ENCODE peak calls at places on chromosomes 7 and 10, in ten cellular contexts. One of them, this sample, is unnamed.

GRCh38 chr7:44176486-44176885 is 12.8 kb downstream of the GCK start:
- DNase-seq in iPS-NIHi11: peak
- DNase-seq in OCI-LY7: no peak
- DNase-seq in GM04503: no peak
- DNase-seq in ELR: no peak
- DNase-seq in stimulated activated CD4-positive, alpha-beta T cell treated with anti-CD3 and anti-CD28 coated beads, Interleukin-12 subunit alpha, Interleukin-12 subunit beta, amount 100 ng/mL, for 48 hours: no peak
- DNase-seq in occipital lobe: no peak
- DNase-seq in LHCN-M2: no peak
- DNase-seq in lung microvascular endothelial cell: no peak
- DNase-seq in AG08395: no peak
- DNase-seq in this sample: no peak

GRCh38 chr10:34010891-34011290 is 676.4 kb upstream of the NRP1 start:
- DNase-seq in iPS-NIHi11: no peak
- DNase-seq in OCI-LY7: no peak
- DNase-seq in GM04503: no peak
- DNase-seq in ELR: peak
- DNase-seq in stimulated activated CD4-positive, alpha-beta T cell treated with anti-CD3 and anti-CD28 coated beads, Interleukin-12 subunit alpha, Interleukin-12 subunit beta, amount 100 ng/mL, for 48 hours: no peak
- DNase-seq in occipital lobe: no peak
- DNase-seq in LHCN-M2: peak
- DNase-seq in lung microvascular endothelial cell: no peak
- DNase-seq in AG08395: peak
- DNase-seq in this sample: no peak

GRCh38 chr7:63042730-63043511 is 955.7 kb upstream of the ZNF722 start:
- DNase-seq in iPS-NIHi11: no peak
- DNase-seq in OCI-LY7: no peak
- DNase-seq in GM04503: no peak
- DNase-seq in ELR: no peak
- DNase-seq in stimulated activated CD4-positive, alpha-beta T cell treated with anti-CD3 and anti-CD28 coated beads, Interleukin-12 subunit alpha, Interleukin-12 subunit beta, amount 100 ng/mL, for 48 hours: no peak
- DNase-seq in occipital lobe: no peak
- DNase-seq in LHCN-M2: no peak
- DNase-seq in lung microvascular endothelial cell: no peak
- DNase-seq in AG08395: no peak
- DNase-seq in this sample: no peak

GRCh38 chr10:72935358-72935757 is 19.2 kb downstream of the PLA2G12B start:
- DNase-seq in iPS-NIHi11: no peak
- DNase-seq in OCI-LY7: no peak
- DNase-seq in GM04503: no peak
- DNase-seq in ELR: peak
- DNase-seq in stimulated activated CD4-positive, alpha-beta T cell treated with anti-CD3 and anti-CD28 coated beads, Interleukin-12 subunit alpha, Interleukin-12 subunit beta, amount 100 ng/mL, for 48 hours: no peak
- DNase-seq in occipital lobe: no peak
- DNase-seq in LHCN-M2: peak
- DNase-seq in lung microvascular endothelial cell: no peak
- DNase-seq in AG08395: no peak
- DNase-seq in this sample: no peak

GRCh38 chr10:71314028-71314693 is 4.9 kb upstream of the SLC29A3 start:
- DNase-seq in iPS-NIHi11: peak
- DNase-seq in OCI-LY7: peak
- DNase-seq in GM04503: no peak
- DNase-seq in ELR: peak
- DNase-seq in stimulated activated CD4-positive, alpha-beta T cell treated with anti-CD3 and anti-CD28 coated beads, Interleukin-12 subunit alpha, Interleukin-12 subunit beta, amount 100 ng/mL, for 48 hours: peak
- DNase-seq in occipital lobe: peak
- DNase-seq in LHCN-M2: peak
- DNase-seq in lung microvascular endothelial cell: peak
- DNase-seq in AG08395: peak
- DNase-seq in this sample: peak

GRCh38 chr7:153886121-153886505 is 166.1 kb upstream of the DPP6 start:
- DNase-seq in iPS-NIHi11: peak
- DNase-seq in OCI-LY7: no peak
- DNase-seq in GM04503: no peak
- DNase-seq in ELR: no peak
- DNase-seq in stimulated activated CD4-positive, alpha-beta T cell treated with anti-CD3 and anti-CD28 coated beads, Interleukin-12 subunit alpha, Interleukin-12 subunit beta, amount 100 ng/mL, for 48 hours: no peak
- DNase-seq in occipital lobe: no peak
- DNase-seq in LHCN-M2: no peak
- DNase-seq in lung microvascular endothelial cell: no peak
- DNase-seq in AG08395: no peak
- DNase-seq in this sample: no peak

GRCh38 chr7:130069179-130069977 is 956 bp upstream of the KLHDC10 start:
- DNase-seq in iPS-NIHi11: no peak
- DNase-seq in OCI-LY7: no peak
- DNase-seq in GM04503: no peak
- DNase-seq in ELR: no peak
- DNase-seq in stimulated activated CD4-positive, alpha-beta T cell treated with anti-CD3 and anti-CD28 coated beads, Interleukin-12 subunit alpha, Interleukin-12 subunit beta, amount 100 ng/mL, for 48 hours: no peak
- DNase-seq in occipital lobe: no peak
- DNase-seq in LHCN-M2: no peak
- DNase-seq in lung microvascular endothelial cell: no peak
- DNase-seq in AG08395: no peak
- DNase-seq in this sample: no peak

GRCh38 chr7:28291559-28291958 is 111.0 kb upstream of the JAZF1 start:
- DNase-seq in iPS-NIHi11: peak
- DNase-seq in OCI-LY7: no peak
- DNase-seq in GM04503: no peak
- DNase-seq in ELR: no peak
- DNase-seq in stimulated activated CD4-positive, alpha-beta T cell treated with anti-CD3 and anti-CD28 coated beads, Interleukin-12 subunit alpha, Interleukin-12 subunit beta, amount 100 ng/mL, for 48 hours: no peak
- DNase-seq in occipital lobe: no peak
- DNase-seq in LHCN-M2: no peak
- DNase-seq in lung microvascular endothelial cell: no peak
- DNase-seq in AG08395: no peak
- DNase-seq in this sample: no peak

GRCh38 chr7:36723951-36724664 is at the start of gene AOAH:
- DNase-seq in iPS-NIHi11: no peak
- DNase-seq in OCI-LY7: no peak
- DNase-seq in GM04503: no peak
- DNase-seq in ELR: no peak
- DNase-seq in stimulated activated CD4-positive, alpha-beta T cell treated with anti-CD3 and anti-CD28 coated beads, Interleukin-12 subunit alpha, Interleukin-12 subunit beta, amount 100 ng/mL, for 48 hours: peak
- DNase-seq in occipital lobe: no peak
- DNase-seq in LHCN-M2: no peak
- DNase-seq in lung microvascular endothelial cell: no peak
- DNase-seq in AG08395: no peak
- DNase-seq in this sample: peak

GRCh38 chr7:92904292-92905131 is 68.1 kb upstream of the CDK6 start:
- DNase-seq in iPS-NIHi11: peak
- DNase-seq in OCI-LY7: no peak
- DNase-seq in GM04503: peak
- DNase-seq in ELR: peak
- DNase-seq in stimulated activated CD4-positive, alpha-beta T cell treated with anti-CD3 and anti-CD28 coated beads, Interleukin-12 subunit alpha, Interleukin-12 subunit beta, amount 100 ng/mL, for 48 hours: peak
- DNase-seq in occipital lobe: no peak
- DNase-seq in LHCN-M2: peak
- DNase-seq in lung microvascular endothelial cell: no peak
- DNase-seq in AG08395: peak
- DNase-seq in this sample: peak

GRCh38 chr10:85902046-85902445 is 464.5 kb downstream of the GRID1 start:
- DNase-seq in iPS-NIHi11: no peak
- DNase-seq in OCI-LY7: no peak
- DNase-seq in GM04503: no peak
- DNase-seq in ELR: no peak
- DNase-seq in stimulated activated CD4-positive, alpha-beta T cell treated with anti-CD3 and anti-CD28 coated beads, Interleukin-12 subunit alpha, Interleukin-12 subunit beta, amount 100 ng/mL, for 48 hours: no peak
- DNase-seq in occipital lobe: no peak
- DNase-seq in LHCN-M2: no peak
- DNase-seq in lung microvascular endothelial cell: no peak
- DNase-seq in AG08395: no peak
- DNase-seq in this sample: no peak

GRCh38 chr7:5351508-5352265 is 68.9 kb downstream of the SLC29A4 start:
- DNase-seq in iPS-NIHi11: no peak
- DNase-seq in OCI-LY7: no peak
- DNase-seq in GM04503: no peak
- DNase-seq in ELR: peak
- DNase-seq in stimulated activated CD4-positive, alpha-beta T cell treated with anti-CD3 and anti-CD28 coated beads, Interleukin-12 subunit alpha, Interleukin-12 subunit beta, amount 100 ng/mL, for 48 hours: no peak
- DNase-seq in occipital lobe: no peak
- DNase-seq in LHCN-M2: no peak
- DNase-seq in lung microvascular endothelial cell: no peak
- DNase-seq in AG08395: no peak
- DNase-seq in this sample: no peak